ENCODE peak calls at places on chromosomes 12 and 14, in four cellular contexts. J is NCI-H1092, H is AG09309, Z is T-helper 1 cell. Q is an unnamed sample.

GRCh38 chr14:97538749-97539388 is 741.7 kb downstream of the VRK1 start:
- DNase-seq in J (no peak), Z (no peak), H (no peak), Q (no peak)

GRCh38 chr12:2354151-2354991 is 301.6 kb downstream of the CACNA1C start:
- DNase-seq in Z (no peak), J (peak), H (no peak), Q (peak)

GRCh38 chr12:102216086-102216691 is 18.6 kb upstream of the PMCH start:
- DNase-seq in J (no peak), Z (no peak), H (no peak), Q (no peak)

GRCh38 chr12:22684526-22685118 is 59.7 kb downstream of the ETNK1 start:
- DNase-seq in Z (peak), H (no peak), J (no peak), Q (peak)

GRCh38 chr12:80264386-80264785 is 165.0 kb downstream of the OTOGL start:
- DNase-seq in J (no peak), Z (no peak), H (no peak), Q (no peak)

GRCh38 chr12:4809013-4809448 is 88.8 kb downstream of the GALNT8 start:
- DNase-seq in J (peak), Z (peak), H (no peak), Q (no peak)

GRCh38 chr12:82412246-82412645 is 53.9 kb downstream of the METTL25 start:
- DNase-seq in Z (no peak), J (no peak), H (no peak), Q (no peak)

GRCh38 chr12:12883369-12884001 is 7.9 kb upstream of the GPRC5A start:
- DNase-seq in Z (no peak), H (no peak), J (no peak), Q (no peak)

GRCh38 chr14:104805326-104805678 is 4.4 kb downstream of the ZBTB42 start:
- DNase-seq in J (no peak), Z (no peak), H (no peak), Q (no peak)

GRCh38 chr12:56990648-56991318 is 15.6 kb downstream of the ZBTB39 start:
- DNase-seq in Z (no peak), J (no peak), H (no peak), Q (no peak)

GRCh38 chr12:106633451-106633823 is 50.6 kb downstream of the RFX4 start:
- DNase-seq in Z (no peak), J (no peak), H (peak), Q (no peak)

GRCh38 chr12:43282106-43282505 is 269.9 kb downstream of the ADAMTS20 start:
- DNase-seq in J (no peak), H (no peak), Z (no peak), Q (peak)

GRCh38 chr12:118061876-118062791 is 1.2 kb upstream of the WSB2 start:
- DNase-seq in H (no peak), J (no peak), Z (no peak), Q (no peak)

GRCh38 chr12:10503460-10503859 is 2.2 kb upstream of the EIF2S3B start:
- DNase-seq in J (no peak), Z (no peak), H (no peak), Q (no peak)

GRCh38 chr14:26370118-26370517 is 227.7 kb downstream of the NOVA1 start:
- DNase-seq in J (no peak), H (no peak), Z (no peak), Q (no peak)

GRCh38 chr12:90010089-90010488 is 301.5 kb upstream of the ATP2B1 start:
- DNase-seq in H (no peak), Z (no peak), J (no peak), Q (no peak)

GRCh38 chr14:73100334-73100733 is 36.0 kb upstream of the PSEN1 start:
- DNase-seq in Z (no peak), J (no peak), H (no peak), Q (no peak)

GRCh38 chr12:132797820-132798570 is 30.7 kb downstream of the GOLGA3 start:
- DNase-seq in J (no peak), H (no peak), Z (no peak), Q (no peak)

GRCh38 chr12:88306471-88307069 is 164.5 kb downstream of the TMTC3 start:
- DNase-seq in J (no peak), H (no peak), Z (no peak), Q (no peak)

GRCh38 chr14:105116451-105117256 is 51.4 kb upstream of the GPR132 start:
- DNase-seq in J (no peak), H (no peak), Z (no peak), Q (no peak)

GRCh38 chr12:11738450-11738849 is 89.0 kb downstream of the ETV6 start:
- DNase-seq in H (no peak), Z (no peak), J (no peak), Q (no peak)

GRCh38 chr12:68375701-68376469 is 43.7 kb upstream of the MDM1 start:
- DNase-seq in J (no peak), Z (no peak), H (no peak), Q (no peak)

GRCh38 chr12:65999564-66000280 is 130.8 kb downstream of the LLPH start:
- DNase-seq in Z (no peak), J (no peak), H (no peak), Q (no peak)

GRCh38 chr14:63204407-63205280 is at the start of gene RHOJ:
- DNase-seq in J (peak), H (no peak), Z (no peak), Q (no peak)

GRCh38 chr14:28057286-28058011 is 709.1 kb upstream of the FOXG1 start:
- DNase-seq in Z (no peak), J (no peak), H (no peak), Q (no peak)

GRCh38 chr12:64893961-64894360 is 69.5 kb downstream of the TBC1D30 start:
- DNase-seq in H (peak), J (no peak), Z (no peak), Q (no peak)

GRCh38 chr12:111636209-111636928 is 37.3 kb upstream of the ATXN2 start:
- DNase-seq in J (peak), H (peak), Z (no peak), Q (no peak)

GRCh38 chr14:36655963-36656768 is 5.5 kb upstream of the PAX9 start:
- DNase-seq in J (peak), Z (no peak), H (no peak), Q (no peak)

GRCh38 chr12:52637299-52637698 is 14.7 kb downstream of the KRT2 start:
- DNase-seq in J (no peak), Z (no peak), H (no peak), Q (no peak)

GRCh38 chr12:31234955-31235867 is 90.7 kb downstream of the SINHCAF start:
- DNase-seq in H (no peak), Z (no peak), J (peak), Q (peak)

GRCh38 chr12:28583771-28584261 is 393.6 kb downstream of the CCDC91 start:
- DNase-seq in Z (no peak), J (no peak), H (peak), Q (no peak)

GRCh38 chr12:105013892-105014291 is 27.8 kb downstream of the NOPCHAP1 start:
- DNase-seq in J (no peak), Z (no peak), H (no peak), Q (no peak)

GRCh38 chr12:53074999-53075370 is 4.2 kb downstream of the SPRYD3 start:
- DNase-seq in J (no peak), Z (no peak), H (no peak), Q (no peak)

GRCh38 chr12:87140257-87140656 is 884.1 kb upstream of the MGAT4C start:
- DNase-seq in H (no peak), Z (no peak), J (no peak), Q (no peak)

GRCh38 chr14:54310151-54310851 is 86.5 kb upstream of the CDKN3 start:
- DNase-seq in Z (no peak), H (no peak), J (no peak), Q (no peak)

GRCh38 chr12:107622005-107622404 is 63.6 kb upstream of the PWP1 start:
- DNase-seq in H (no peak), Z (no peak), J (no peak), Q (no peak)